ENCODE peak calls at places on chromosomes 5 and 9, in eight cellular contexts. B is natural killer cell; W is NCI-H1417; P is T-helper 1 cell; E is NB4; S is fibroblast of mammary gland; V is iris pigment epithelial cell; I is activated effector memory CD4-positive, alpha-beta T cell treated with Interleukin-2 at 50 U/mL for 16 hours. L is an unnamed sample.

GRCh38 chr5:167985373-167985772 is 306.1 kb upstream of the WWC1 start:
- DNase-seq in S (no peak), B (no peak), P (no peak), W (no peak), V (no peak), E (no peak), I (no peak), L (no peak)

GRCh38 chr5:10250804-10251276 is 760 bp downstream of the CCT5 start:
- DNase-seq in E (peak; percentile 61), V (peak; percentile 55), S (peak; percentile 40), P (peak; percentile 18), I (peak; percentile 13), B (no peak), W (no peak), L (no peak)

GRCh38 chr9:110502842-110503241 is 76.7 kb downstream of the SVEP1 start:
- DNase-seq in W (no peak), E (no peak), S (no peak), V (peak; percentile 62), B (no peak), I (no peak), P (no peak), L (no peak)

GRCh38 chr9:96156578-96156977 is 145.4 kb downstream of the HSD17B3 start:
- DNase-seq in B (no peak), V (no peak), E (no peak), S (no peak), P (no peak), I (no peak), W (no peak), L (no peak)

GRCh38 chr9:33029106-33029788 is 4.2 kb downstream of the DNAJA1 start:
- DNase-seq in I (no peak), W (no peak), P (no peak), B (no peak), S (peak; percentile 85), V (peak; percentile 87), E (peak; percentile 62), L (no peak)

GRCh38 chr9:121206516-121207370 is 5.1 kb upstream of the RAB14 start:
- DNase-seq in E (no peak), V (peak; percentile 36), W (no peak), B (no peak), P (no peak), I (no peak), S (peak; percentile 27), L (no peak)

GRCh38 chr5:81420039-81420667 is 26.2 kb upstream of the ACOT12 start:
- DNase-seq in S (peak; percentile 94), B (no peak), E (peak; percentile 63), W (no peak), P (no peak), I (no peak), V (peak; percentile 96), L (no peak)

GRCh38 chr9:93086445-93087224 is 9.4 kb upstream of the CARD19 start:
- DNase-seq in B (no peak), E (no peak), V (no peak), S (no peak), P (no peak), I (no peak), W (no peak), L (no peak)

GRCh38 chr9:124423591-124423990 is 8.3 kb upstream of the PSMB7 start:
- DNase-seq in B (no peak), V (no peak), S (no peak), I (no peak), E (no peak), P (no peak), W (no peak), L (no peak)

GRCh38 chr5:172284275-172284971 is 859 bp upstream of the UBTD2 start:
- DNase-seq in B (no peak), W (no peak), S (peak; percentile 24), P (peak; percentile 5), I (no peak), V (no peak), E (no peak), L (no peak)

GRCh38 chr5:174338204-174339010 is 292.9 kb downstream of the NSG2 start:
- DNase-seq in S (no peak), I (no peak), P (no peak), V (no peak), W (no peak), E (no peak), B (no peak), L (no peak)

GRCh38 chr9:137168907-137169763 is 716 bp downstream of the LRRC26 start:
- DNase-seq in P (no peak), V (peak; percentile 60), E (peak; percentile 32), B (no peak), I (no peak), S (peak; percentile 30), W (peak; percentile 52), L (no peak)

GRCh38 chr5:58279259-58279658 is 180.6 kb downstream of the PLK2 start:
- DNase-seq in S (no peak), V (no peak), E (no peak), W (no peak), I (no peak), B (no peak), P (no peak), L (no peak)

GRCh38 chr9:104743377-104743985 is 4.0 kb upstream of the NIPSNAP3A start:
- DNase-seq in B (no peak), I (no peak), V (peak; percentile 72), S (peak; percentile 79), E (peak; percentile 80), P (peak; percentile 26), W (peak; percentile 47), L (no peak)

GRCh38 chr5:34053133-34053532 is 10.1 kb upstream of the C1QTNF3 start:
- DNase-seq in V (peak; percentile 74), B (no peak), E (no peak), S (peak; percentile 79), I (no peak), W (no peak), P (no peak), L (no peak)

GRCh38 chr9:72382405-72382804 is 17.4 kb upstream of the ZFAND5 start:
- DNase-seq in I (no peak), W (no peak), S (peak; percentile 59), E (no peak), B (no peak), P (no peak), V (peak; percentile 75), L (no peak)

GRCh38 chr9:120759755-120760400 is 33.3 kb downstream of the FBXW2 start:
- DNase-seq in V (no peak), B (no peak), I (no peak), E (no peak), W (no peak), S (no peak), P (no peak), L (no peak)

GRCh38 chr5:59418766-59419165 is 474.8 kb downstream of the PDE4D start:
- DNase-seq in S (no peak), B (no peak), E (no peak), V (no peak), I (no peak), P (no peak), W (peak; percentile 57), L (no peak)

GRCh38 chr5:12772276-12772675 is 868.0 kb upstream of the CTNND2 start:
- DNase-seq in B (no peak), V (no peak), I (no peak), P (no peak), W (no peak), E (no peak), S (no peak), L (no peak)

GRCh38 chr9:22111176-22111870 is 102.2 kb upstream of the CDKN2B start:
- DNase-seq in P (no peak), I (no peak), E (no peak), W (no peak), S (peak; percentile 34), B (no peak), V (peak; percentile 50), L (no peak)

GRCh38 chr5:83472213-83472507 is 616 bp downstream of the VCAN start:
- DNase-seq in V (no peak), I (no peak), E (no peak), W (no peak), B (no peak), P (no peak), S (no peak), L (no peak)

GRCh38 chr5:1415059-1415425 is 30.2 kb downstream of the SLC6A3 start:
- DNase-seq in B (no peak), I (no peak), V (no peak), P (no peak), E (no peak), S (no peak), W (no peak), L (no peak)

GRCh38 chr5:79263-79662 is 12.7 kb upstream of the PLEKHG4B start:
- DNase-seq in I (no peak), W (no peak), E (no peak), B (no peak), V (no peak), P (no peak), S (no peak), L (no peak)

GRCh38 chr5:90878081-90878480 is 319.5 kb downstream of the ADGRV1 start:
- DNase-seq in B (no peak), S (peak; percentile 24), V (peak; percentile 76), I (no peak), E (no peak), P (no peak), W (no peak), L (no peak)

GRCh38 chr9:14400658-14400995 is 86.7 kb upstream of the NFIB start:
- DNase-seq in V (peak; percentile 90), S (peak; percentile 95), B (no peak), W (peak; percentile 8), P (no peak), I (no peak), E (peak; percentile 28), L (no peak)

GRCh38 chr9:35771943-35772342 is 17.9 kb upstream of the MSMP start:
- DNase-seq in E (no peak), W (no peak), B (no peak), P (no peak), S (no peak), I (no peak), V (no peak), L (no peak)

GRCh38 chr5:142800776-142801494 is 30.8 kb downstream of the ARHGAP26 start:
- DNase-seq in I (peak; percentile 11), E (peak; percentile 64), S (no peak), W (no peak), P (peak; percentile 11), V (no peak), B (peak; percentile 29), L (peak; percentile 71)

GRCh38 chr5:7396169-7397004 is 449 bp downstream of the ADCY2 start:
- DNase-seq in P (no peak), W (peak; percentile 15), S (peak; percentile 8), I (no peak), B (no peak), V (peak; percentile 4), E (no peak), L (no peak)

GRCh38 chr5:149719666-149720065 is 10.4 kb upstream of the PPARGC1B start:
- DNase-seq in P (no peak), E (no peak), W (peak; percentile 3), S (no peak), I (no peak), B (no peak), V (peak; percentile 16), L (no peak)

GRCh38 chr9:16179566-16179965 is 626.7 kb downstream of the CCDC171 start:
- DNase-seq in S (no peak), B (no peak), P (no peak), I (no peak), V (no peak), W (no peak), E (no peak), L (no peak)

GRCh38 chr9:13555989-13556500 is 276.6 kb upstream of the MPDZ start:
- DNase-seq in P (no peak), B (no peak), I (no peak), V (no peak), S (no peak), W (no peak), E (no peak), L (no peak)